ENCODE peak calls at places on chromosome 4, in four cellular contexts. X, Z, I and L are unnamed samples.
A peak's percentile ranks its signal among the peaks of the same experiment; 100 is the strongest.

GRCh38 chr4:39936565-39937418 is 40.9 kb downstream of the PDS5A start:
- DNase-seq in X (no peak), Z (peak; percentile 56), I (no peak), L (peak; percentile 13)

GRCh38 chr4:81472249-81473085 is 760 bp upstream of the RASGEF1B start:
- DNase-seq in X (no peak), Z (no peak), I (peak; percentile 28), L (no peak)

GRCh38 chr4:185183622-185184281 is 20.0 kb downstream of the CFAP97 start:
- DNase-seq in X (peak; percentile 27), Z (peak; percentile 91), I (peak; percentile 82), L (no peak)

GRCh38 chr4:138639018-138639876 is 376.3 kb upstream of the NOCT start:
- DNase-seq in X (no peak), Z (peak; percentile 39), I (no peak), L (no peak)

GRCh38 chr4:87108142-87108546 is 112.3 kb downstream of the KLHL8 start:
- DNase-seq in X (no peak), Z (peak; percentile 82), I (peak; percentile 27), L (no peak)

GRCh38 chr4:1628892-1629703 is 55.0 kb downstream of the FAM53A start:
- DNase-seq in X (peak; percentile 80), Z (no peak), I (peak; percentile 27), L (peak; percentile 87)

GRCh38 chr4:104382961-104383360 is 111.7 kb downstream of the CXXC4 start:
- DNase-seq in X (no peak), Z (peak; percentile 56), I (no peak), L (no peak)

GRCh38 chr4:16745009-16745408 is 153.4 kb downstream of the LDB2 start:
- DNase-seq in X (no peak), Z (no peak), I (no peak), L (no peak)

GRCh38 chr4:118834070-118834469 is 1.9 kb downstream of the SEC24D start:
- DNase-seq in X (no peak), Z (no peak), I (no peak), L (no peak)

GRCh38 chr4:87926554-87927098 is 48.9 kb upstream of the SPP1 start:
- DNase-seq in X (no peak), Z (no peak), I (no peak), L (no peak)

GRCh38 chr4:2662598-2662997 is 93.5 kb downstream of the TNIP2 start:
- DNase-seq in X (no peak), Z (peak; percentile 82), I (peak; percentile 6), L (no peak)

GRCh38 chr4:54063737-54064316 is 578 bp downstream of the CHIC2 start:
- DNase-seq in X (peak; percentile 16), Z (peak; percentile 27), I (peak; percentile 22), L (peak; percentile 70)

GRCh38 chr4:38869511-38869910 is 1.9 kb downstream of the FAM114A1 start:
- DNase-seq in X (no peak), Z (no peak), I (no peak), L (no peak)

GRCh38 chr4:3299122-3299521 is 6.3 kb downstream of the RGS12 start:
- DNase-seq in X (no peak), Z (no peak), I (no peak), L (no peak)

GRCh38 chr4:128583753-128584712 is 225.5 kb upstream of the JADE1 start:
- DNase-seq in X (no peak), Z (no peak), I (no peak), L (no peak)

GRCh38 chr4:64781737-64782326 is 372.6 kb upstream of the TECRL start:
- DNase-seq in X (no peak), Z (peak; percentile 50), I (peak; percentile 28), L (no peak)

DNA sequence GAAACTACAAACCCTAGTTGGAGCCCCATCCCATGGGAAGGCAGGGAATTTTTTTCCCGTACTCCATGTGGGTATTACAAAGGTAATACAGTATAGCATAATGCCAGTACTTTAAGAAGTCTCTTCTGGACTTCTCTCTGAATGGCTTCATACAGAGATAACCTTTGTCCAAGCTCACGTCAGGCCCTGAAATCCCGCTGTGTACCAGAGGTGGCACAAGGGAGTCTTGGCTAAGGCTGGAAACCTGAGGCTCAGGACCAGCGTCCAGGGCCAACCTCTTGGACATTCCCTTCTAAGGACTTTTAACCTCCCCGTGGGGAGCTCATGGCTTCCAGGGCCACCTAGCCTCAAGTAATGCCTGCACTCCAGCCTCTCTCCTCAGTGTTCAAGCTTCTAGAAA is 338.9 kb upstream of the FAM241A start:
- DNase-seq in X (no peak), Z (peak; percentile 8), I (peak; percentile 23), L (no peak)
- TF ChIP-seq CTCF in X (peak; percentile 46), Z (peak; percentile 30), I (no peak), L (peak; percentile 54)

GRCh38 chr4:25953740-25954139 is 39.7 kb downstream of the SMIM20 start:
- DNase-seq in X (no peak), Z (peak; percentile 77), I (peak; percentile 8), L (no peak)
- TF ChIP-seq CTCF in X (no peak), Z (peak; percentile 36), I (no peak), L (peak; percentile 37)

DNA sequence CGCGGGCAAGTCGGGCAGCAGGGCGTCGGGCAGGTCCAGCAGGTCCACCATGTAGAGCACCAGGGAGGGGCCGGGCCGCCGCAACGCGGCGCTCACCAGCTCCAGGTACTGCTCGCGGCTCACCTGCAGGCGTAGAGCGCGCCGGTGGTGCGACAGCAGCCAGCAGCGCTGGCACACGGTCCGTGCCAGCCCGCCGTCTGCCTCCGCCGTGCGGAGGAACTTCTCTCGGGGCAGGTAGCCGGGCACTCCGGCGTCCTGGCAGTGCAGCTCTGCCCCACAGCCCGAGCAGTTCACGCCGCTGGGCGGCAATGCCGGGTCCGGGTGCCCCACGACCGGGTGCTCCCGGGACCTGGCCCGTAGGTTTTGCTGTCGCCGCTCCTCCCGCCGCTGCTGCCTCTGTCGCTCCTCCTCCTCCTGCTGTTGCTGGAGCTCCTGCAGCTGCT is 507 bp downstream of the NOA1 start:
- DNase-seq in X (peak; percentile 64), Z (peak; percentile 78), I (peak; percentile 12), L (peak; percentile 75)
- TF ChIP-seq CTCF in X (peak; percentile 27), Z (peak; percentile 10), I (no peak), L (peak; percentile 30)

DNA sequence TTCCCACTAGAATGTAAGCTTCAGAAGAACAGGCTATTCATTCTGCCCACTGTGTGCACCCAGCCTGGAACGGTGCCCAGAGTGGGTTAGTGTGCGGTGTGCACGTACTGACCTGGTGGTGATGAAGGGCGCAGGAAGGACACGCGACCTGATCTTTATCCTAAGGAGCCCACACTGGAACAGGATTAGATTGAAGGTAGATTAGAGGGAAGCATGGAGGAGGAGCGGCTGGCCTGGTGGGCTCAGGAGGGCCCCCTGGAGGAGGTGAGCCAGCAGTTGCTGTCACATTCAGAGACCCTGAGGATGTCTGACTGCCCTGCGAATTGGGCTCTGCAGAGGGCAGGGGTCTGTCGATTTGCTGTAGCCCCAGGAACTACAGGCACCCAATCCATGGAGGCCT is 73.1 kb downstream of the HTRA3 start:
- DNase-seq in X (no peak), Z (no peak), I (no peak), L (peak; percentile 42)
- TF ChIP-seq CTCF in X (peak; percentile 12), Z (no peak), I (no peak), L (peak; percentile 54)

GRCh38 chr4:33297091-33297490 is 2576.9 kb downstream of the PCDH7 start:
- DNase-seq in X (no peak), Z (no peak), I (no peak), L (no peak)
- TF ChIP-seq CTCF in X (no peak), Z (no peak), I (no peak), L (no peak)

GRCh38 chr4:105714932-105715331 is 6.3 kb downstream of the GSTCD start:
- DNase-seq in X (no peak), Z (no peak), I (no peak), L (no peak)

GRCh38 chr4:105710012-105710600 is 1.5 kb downstream of the GSTCD start:
- DNase-seq in X (no peak), Z (no peak), I (no peak), L (no peak)

GRCh38 chr4:105714071-105714521 is 5.5 kb downstream of the GSTCD start:
- DNase-seq in X (no peak), Z (peak; percentile 9), I (no peak), L (no peak)

GRCh38 chr4:105710678-105711077 is 2.1 kb downstream of the GSTCD start:
- DNase-seq in X (no peak), Z (peak; percentile 13), I (no peak), L (no peak)

DNA sequence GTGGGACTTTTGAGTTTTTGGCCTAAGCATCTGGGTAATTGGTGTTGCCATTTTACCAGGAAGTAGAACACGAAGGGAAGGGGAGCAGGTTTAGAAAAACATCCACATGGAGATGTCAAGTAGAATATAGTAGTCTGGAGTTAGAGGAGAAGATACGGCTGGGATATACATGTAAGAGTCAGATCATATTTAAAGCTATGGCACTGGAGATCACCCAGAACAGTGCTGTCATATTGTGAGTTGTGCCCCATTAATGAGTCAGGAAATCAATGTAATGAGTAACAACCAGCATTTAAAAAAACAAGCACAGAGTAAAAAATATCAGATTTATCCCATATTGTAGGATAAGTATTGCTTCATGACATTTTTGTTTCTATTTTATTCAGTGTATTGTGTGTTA is 4.2 kb downstream of the GSTCD start:
- DNase-seq in X (no peak), Z (peak; percentile 48), I (no peak), L (no peak)
- TF ChIP-seq CTCF in X (no peak), Z (no peak), I (no peak), L (no peak)

GRCh38 chr4:6018331-6018730 is at the start of gene C4orf50:
- DNase-seq in X (no peak), Z (no peak), I (no peak), L (no peak)

GRCh38 chr4:6017800-6018199 is 431 bp downstream of the C4orf50 start:
- DNase-seq in X (no peak), Z (no peak), I (no peak), L (no peak)

GRCh38 chr4:6021831-6022606 is 3.8 kb upstream of the C4orf50 start:
- DNase-seq in X (no peak), Z (no peak), I (no peak), L (no peak)

GRCh38 chr4:6020633-6021032 is 2.4 kb upstream of the C4orf50 start:
- DNase-seq in X (no peak), Z (no peak), I (no peak), L (no peak)

DNA sequence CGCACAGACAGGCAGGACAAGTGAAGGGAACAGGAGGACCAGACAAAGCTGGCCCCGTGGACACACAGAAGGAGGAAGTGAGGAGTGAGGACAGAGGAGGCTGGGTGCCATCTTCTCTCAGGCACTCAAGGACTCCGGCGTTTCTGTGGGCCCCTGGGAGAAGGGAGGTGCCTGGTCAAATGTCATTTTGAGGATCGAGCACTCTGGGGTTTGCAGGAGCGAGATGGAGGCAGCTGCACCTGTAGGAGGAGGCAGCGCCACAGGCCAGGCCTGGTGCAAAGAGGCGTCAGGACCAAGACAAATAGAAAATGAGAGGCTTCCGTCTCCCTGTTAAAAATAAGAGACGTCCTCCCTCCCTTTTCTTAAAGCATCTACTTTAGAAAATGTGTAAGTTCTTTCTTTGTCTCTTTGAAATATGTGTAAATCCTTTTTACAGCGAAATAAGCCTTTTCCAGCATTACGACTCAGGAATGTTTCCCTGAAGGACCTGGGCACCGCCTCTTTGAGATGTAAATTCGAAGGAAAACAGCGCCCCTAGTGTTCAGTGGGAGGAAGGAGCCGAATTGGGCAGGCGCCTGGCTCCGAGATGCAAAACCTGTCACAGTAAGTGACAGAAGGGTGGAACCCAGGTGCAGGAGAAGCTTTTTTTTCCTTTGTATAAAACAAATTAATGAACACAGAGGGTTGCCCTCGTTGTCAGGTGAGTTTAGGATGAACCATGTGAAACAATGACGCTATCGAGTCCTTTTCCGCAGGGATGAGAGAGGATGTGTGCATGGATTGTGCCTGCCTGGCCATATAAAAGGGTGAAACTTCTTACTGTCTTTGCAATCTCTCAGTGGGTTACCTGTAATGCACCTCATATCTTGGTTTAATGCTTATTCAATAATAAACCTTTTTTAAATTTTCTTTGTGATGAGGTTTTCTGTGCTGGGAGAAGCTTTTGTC is 1.4 kb upstream of the C4orf50 start:
- DNase-seq in X (peak; percentile 37), Z (peak; percentile 2), I (peak; percentile 51), L (no peak)
- TF ChIP-seq CTCF in X (peak; percentile 95), Z (peak; percentile 17), I (peak; percentile 64), L (peak; percentile 94)

GRCh38 chr4:47490550-47490949 is 5.5 kb downstream of the ATP10D start:
- DNase-seq in X (no peak), Z (peak; percentile 67), I (peak; percentile 38), L (no peak)
- TF ChIP-seq CTCF in X (peak; percentile 43), Z (peak; percentile 69), I (no peak), L (peak; percentile 65)